ENCODE peak calls at places on chromosomes 7 and 10, in six cellular contexts. A is heart left ventricle, O is left ventricle myocardium inferior, E is colonic mucosa, P is IMR-90, Z is mammary epithelial cell. V is an unnamed sample. For H3K27me3, the result is how much of the 10 kb centered on the place peaks cover.

GRCh38 chr7:24427048-24427447 is 143.1 kb downstream of the NPY start:
- DNase-seq in Z (no peak), A (no peak), P (no peak), O (no peak), E (no peak), V (no peak)

GRCh38 chr7:143049380-143049779 is 2.8 kb upstream of the OR6V1 start:
- DNase-seq in A (peak), P (no peak), O (peak), Z (no peak), E (no peak), V (no peak)

GRCh38 chr7:20113423-20114027 is 103.7 kb downstream of the MACC1 start:
- DNase-seq in A (no peak), Z (no peak), O (no peak), P (no peak), E (no peak), V (no peak)

GRCh38 chr10:125276137-125276536 is 115.8 kb upstream of the CTBP2 start:
- DNase-seq in A (no peak), O (no peak), P (no peak), Z (no peak), E (no peak), V (no peak)

GRCh38 chr7:134018321-134018720 is 108.8 kb upstream of the LRGUK start:
- DNase-seq in P (no peak), A (no peak), E (no peak), O (no peak), Z (no peak), V (no peak)

GRCh38 chr10:102811346-102811745 is 25.9 kb downstream of the CYP17A1 start:
- DNase-seq in Z (no peak), P (no peak), A (no peak), E (no peak), O (no peak), V (no peak)

GRCh38 chr10:122363722-122364463 is 10.6 kb upstream of the PLEKHA1 start:
- DNase-seq in P (no peak), A (no peak), Z (peak), E (no peak), O (no peak), V (no peak)

GRCh38 chr7:34075976-34076375 is 170.6 kb downstream of the BMPER start:
- DNase-seq in A (no peak), Z (no peak), O (no peak), E (no peak), P (no peak), V (no peak)

GRCh38 chr10:91613411-91614253 is 19.2 kb downstream of the PPP1R3C start:
- DNase-seq in Z (peak), P (peak), A (no peak), O (no peak), E (no peak), V (no peak)

GRCh38 chr7:105210721-105211205 is 178.0 kb downstream of the SRPK2 start:
- DNase-seq in P (no peak), O (peak), A (peak), E (no peak), Z (no peak), V (no peak)

GRCh38 chr10:110525349-110526260 is 27.9 kb downstream of the DUSP5 start:
- DNase-seq in O (no peak), Z (peak), E (no peak), P (peak), A (no peak), V (no peak)

GRCh38 chr7:132041108-132041507 is 484.7 kb upstream of the PODXL start:
- DNase-seq in O (no peak), Z (no peak), A (no peak), E (no peak), P (no peak), V (no peak)

GRCh38 chr7:74657692-74658170 is at the start of gene GTF2I:
- DNase-seq in P (no peak), A (no peak), E (peak), Z (no peak), O (no peak), V (no peak)

GRCh38 chr7:55420535-55420934 is 55.4 kb downstream of the LANCL2 start:
- DNase-seq in Z (no peak), E (no peak), P (peak), O (no peak), A (no peak), V (no peak)

GRCh38 chr10:6669269-6669859 is 89.3 kb upstream of the PRKCQ start:
- DNase-seq in P (peak), A (no peak), O (no peak), Z (peak), E (peak), V (no peak)

GRCh38 chr10:78957471-78958039 is 111.2 kb upstream of the ZMIZ1 start:
- DNase-seq in E (no peak), A (no peak), Z (peak), P (peak), O (no peak), V (no peak)

GRCh38 chr10:1626835-1627234 is 110.5 kb downstream of the ADARB2 start:
- DNase-seq in E (no peak), P (no peak), Z (no peak), O (no peak), A (no peak), V (no peak)

GRCh38 chr10:1631282-1631681 is 106.0 kb downstream of the ADARB2 start:
- DNase-seq in O (no peak), A (no peak), E (no peak), Z (no peak), P (no peak), V (no peak)

GRCh38 chr10:1628757-1629156 is 108.6 kb downstream of the ADARB2 start:
- DNase-seq in Z (no peak), P (no peak), A (no peak), O (no peak), E (no peak), V (no peak)

GRCh38 chr10:1627945-1628344 is 109.4 kb downstream of the ADARB2 start:
- DNase-seq in Z (no peak), E (no peak), A (no peak), P (no peak), O (no peak), V (no peak)

DNA sequence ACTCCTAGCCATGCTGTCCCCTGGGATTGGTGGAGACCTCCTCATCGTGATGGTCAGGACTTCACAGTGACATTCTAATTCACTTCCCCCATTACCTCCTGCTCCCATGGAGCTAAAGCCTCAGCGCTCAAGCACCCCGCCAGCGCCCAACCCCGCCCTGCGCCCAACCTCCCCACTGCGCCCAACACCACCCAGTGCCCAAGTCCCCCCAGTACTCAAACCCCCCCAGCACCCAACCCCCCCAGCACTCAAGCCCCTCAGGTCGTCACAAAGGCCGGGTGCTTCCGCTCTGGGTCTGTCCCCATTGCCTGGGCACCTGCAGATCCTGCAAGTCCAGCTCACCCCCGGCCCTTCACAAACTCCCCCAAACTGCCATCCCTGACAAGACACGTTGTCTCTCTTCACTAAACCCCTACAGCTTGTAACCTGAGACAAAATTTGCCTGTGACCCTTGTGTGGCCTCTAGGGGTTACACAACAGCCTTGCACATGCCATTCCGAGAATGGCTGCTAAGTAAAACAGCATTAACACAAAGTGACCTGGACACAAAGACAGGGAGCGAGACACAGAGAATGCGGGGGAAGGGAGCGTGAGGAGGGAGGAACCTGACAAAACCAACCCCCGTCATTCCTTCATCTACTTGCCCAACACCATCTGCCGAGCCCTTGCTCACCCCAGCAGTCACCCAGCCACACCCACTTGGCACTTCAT is 107.8 kb downstream of the ADARB2 start:
- DNase-seq in E (no peak), A (no peak), P (no peak), Z (no peak), O (no peak), V (no peak)
- TF ChIP-seq CTCF in E (no peak), A (no peak), P (no peak), Z (no peak), O (no peak), V (no peak)

DNA sequence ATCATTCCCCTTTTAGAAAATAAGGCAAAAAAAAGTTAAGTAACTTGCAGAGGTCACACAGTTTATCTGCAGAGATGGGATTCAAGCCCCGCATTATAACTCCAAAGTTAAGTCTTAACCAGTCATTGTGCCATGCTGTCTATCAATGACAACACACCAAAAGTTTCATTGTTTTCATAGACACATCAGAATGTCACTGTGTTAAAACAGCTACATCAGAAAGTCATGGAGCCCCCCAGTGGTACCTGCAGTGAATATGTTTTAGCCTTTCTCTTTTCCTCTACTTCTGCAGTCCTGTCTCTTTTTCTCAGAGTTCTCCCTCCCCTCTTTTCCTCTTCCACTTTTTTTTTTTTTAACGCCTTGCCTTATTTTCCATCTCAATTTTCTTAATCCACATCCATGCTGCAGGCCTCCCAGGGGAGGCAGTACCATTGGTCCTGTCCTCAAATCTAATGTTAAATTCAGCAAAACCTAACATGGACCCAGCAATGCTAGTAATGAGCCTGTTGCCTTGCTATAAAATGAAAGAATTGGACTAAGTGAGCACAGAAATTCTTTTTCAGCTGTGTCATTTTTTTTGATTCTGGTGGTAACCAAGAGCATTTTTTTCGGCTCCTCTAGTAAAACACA is 3.8 kb upstream of the NRCAM start:
- DNase-seq in O (no peak), P (no peak), Z (peak), E (no peak), A (no peak), V (no peak)
- H3K27me3 ChIP-seq in O (under half), P (under half), Z (under half), E (under half), A (under half), V (under half)

GRCh38 chr10:132240581-132240980 is 53.8 kb downstream of the DPYSL4 start:
- DNase-seq in E (no peak), A (no peak), P (no peak), O (no peak), Z (no peak), V (no peak)
- TF ChIP-seq CTCF in E (no peak), A (no peak), P (no peak), O (no peak), Z (no peak), V (no peak)

DNA sequence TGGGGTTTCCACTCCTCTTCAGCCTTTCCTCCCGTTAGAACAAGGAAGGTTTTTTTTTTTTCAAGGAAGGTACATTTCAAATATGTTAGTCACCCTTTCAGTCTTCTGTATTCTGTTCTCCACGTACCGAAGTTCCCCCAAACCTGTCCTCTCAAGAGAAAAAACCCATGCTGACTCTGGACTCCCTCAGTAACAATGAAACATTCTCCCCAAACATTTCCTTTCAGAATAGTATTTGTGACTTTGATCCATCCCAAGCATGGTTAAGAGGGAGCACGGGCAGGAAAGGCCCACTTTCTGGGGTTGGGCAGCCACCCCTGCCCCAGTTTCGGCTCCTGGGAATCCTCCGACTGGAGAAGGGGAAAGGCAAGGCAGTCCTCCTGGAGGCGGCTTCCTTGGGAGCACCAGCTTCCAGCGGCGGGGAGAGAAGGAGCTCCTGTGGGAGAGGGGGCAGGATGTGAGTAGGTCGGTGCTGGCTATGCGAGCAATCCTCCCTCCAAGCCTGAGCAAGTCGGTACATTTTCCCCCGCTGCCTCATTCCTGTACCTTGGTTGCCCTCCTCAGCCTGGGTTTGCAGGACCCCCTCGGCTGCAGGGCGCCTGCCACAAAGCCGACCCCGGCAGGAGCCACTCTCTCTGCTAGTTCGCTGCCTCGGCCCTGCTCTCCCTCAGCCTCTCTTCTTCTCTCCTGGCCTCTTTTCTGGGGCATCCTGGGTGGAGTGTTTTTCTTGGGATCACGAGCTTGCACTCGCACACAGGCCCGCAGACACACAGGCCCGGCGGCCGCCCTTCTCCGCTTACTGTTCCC is 2.1 kb upstream of the HOXA1 start:
- DNase-seq in P (peak), O (no peak), A (no peak), Z (peak), E (peak), V (no peak)
- H3K27me3 ChIP-seq in P (under half), O (half or more), A (half or more), Z (under half), E (under half), V (half or more)

DNA sequence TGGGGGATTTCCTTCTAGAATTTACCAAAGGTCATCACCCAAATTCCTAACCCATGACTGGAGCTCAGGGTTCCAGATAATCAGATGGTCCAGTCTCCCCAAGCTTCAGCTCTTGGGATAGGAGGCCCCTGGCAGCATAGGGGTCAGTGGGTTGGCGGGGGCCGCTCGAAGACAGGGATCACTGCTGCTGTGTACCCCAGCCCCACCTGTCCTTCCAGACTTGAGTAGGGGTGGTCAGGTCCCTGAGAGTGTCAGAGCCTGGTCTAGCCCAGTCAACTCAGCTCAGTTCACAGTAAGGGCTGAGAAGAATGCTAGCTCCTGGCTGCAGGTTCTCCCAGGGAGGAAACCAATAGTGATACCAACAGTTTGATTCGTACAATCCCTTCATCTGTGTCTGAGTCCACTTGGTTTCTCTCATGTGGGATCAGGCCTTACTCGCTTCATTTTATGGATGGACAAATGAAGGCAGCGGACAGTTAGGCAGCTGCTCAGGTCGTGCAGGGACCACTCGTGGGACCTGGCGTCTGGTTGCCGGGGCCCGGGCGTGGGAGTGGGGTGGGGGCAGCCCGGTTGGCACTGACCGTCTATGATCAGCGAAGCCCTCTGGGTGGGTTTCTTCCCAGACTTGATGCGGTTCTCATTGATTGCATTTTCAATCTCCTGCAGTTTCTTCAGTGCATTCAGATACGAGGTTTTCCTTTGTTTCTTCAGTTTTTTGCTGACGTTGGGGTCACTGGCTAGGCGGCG is 78.9 kb downstream of the PRPF18 start:
- DNase-seq in E (no peak), Z (no peak), A (no peak), P (no peak), O (no peak), V (no peak)
- TF ChIP-seq CTCF in E (no peak), Z (no peak), A (no peak), P (no peak), O (no peak), V (no peak)

GRCh38 chr10:132748135-132748534 is 37.8 kb downstream of the NKX6-2 start:
- DNase-seq in O (no peak), A (no peak), E (no peak), P (no peak), Z (no peak), V (no peak)
- H3K27me3 ChIP-seq in O (under half), A (under half), E (under half), P (under half), Z (under half), V (under half)

GRCh38 chr10:73786512-73786885 is 1.1 kb downstream of the ZSWIM8 start:
- DNase-seq in O (no peak), Z (no peak), E (no peak), A (no peak), P (no peak), V (no peak)
- TF ChIP-seq CTCF in O (no peak), Z (no peak), E (no peak), A (no peak), P (no peak), V (no peak)

V was measured in CD4-positive, alpha-beta T cell.